ENCODE peak calls at places on chromosomes 4 and X, in eight cellular contexts. One of them, this sample, is unnamed.

GRCh38 chr4:7499661-7500060 is 64.9 kb upstream of the PSAPL1 start:
- DNase-seq in transverse colon: no peak
- DNase-seq in AG08396: no peak
- DNase-seq in kidney tubule cell: no peak
- DNase-seq in T-cell: no peak
- DNase-seq in amygdala: no peak
- DNase-seq in left colon: no peak
- DNase-seq in NCI-H774: no peak
- DNase-seq in this sample: no peak

GRCh38 chrX:114999906-115000305 is 17.5 kb downstream of the IL13RA2 start:
- DNase-seq in transverse colon: no peak
- DNase-seq in NCI-H774: no peak
- DNase-seq in amygdala: no peak
- DNase-seq in left colon: no peak
- DNase-seq in AG08396: no peak
- DNase-seq in kidney tubule cell: peak
- DNase-seq in T-cell: no peak
- DNase-seq in this sample: no peak

GRCh38 chr4:144355809-144356757 is 215.6 kb upstream of the GYPA start:
- DNase-seq in kidney tubule cell: peak
- DNase-seq in transverse colon: peak
- DNase-seq in NCI-H774: no peak
- DNase-seq in left colon: no peak
- DNase-seq in T-cell: no peak
- DNase-seq in amygdala: no peak
- DNase-seq in AG08396: peak
- DNase-seq in this sample: no peak

GRCh38 chr4:168815373-168816345 is 194.4 kb downstream of the CBR4 start:
- DNase-seq in kidney tubule cell: no peak
- DNase-seq in transverse colon: no peak
- DNase-seq in NCI-H774: no peak
- DNase-seq in AG08396: peak
- DNase-seq in amygdala: no peak
- DNase-seq in left colon: no peak
- DNase-seq in T-cell: no peak
- DNase-seq in this sample: no peak

GRCh38 chrX:50697691-50698090 is 116.3 kb downstream of the SHROOM4 start:
- DNase-seq in kidney tubule cell: peak
- DNase-seq in NCI-H774: no peak
- DNase-seq in left colon: no peak
- DNase-seq in AG08396: peak
- DNase-seq in amygdala: no peak
- DNase-seq in T-cell: no peak
- DNase-seq in transverse colon: no peak
- DNase-seq in this sample: no peak

GRCh38 chrX:19772306-19772705 is 115.1 kb downstream of the SH3KBP1 start:
- DNase-seq in T-cell: no peak
- DNase-seq in amygdala: no peak
- DNase-seq in kidney tubule cell: no peak
- DNase-seq in transverse colon: no peak
- DNase-seq in left colon: no peak
- DNase-seq in AG08396: peak
- DNase-seq in NCI-H774: no peak
- DNase-seq in this sample: no peak

GRCh38 chr4:112735474-112735951 is 98.6 kb downstream of the LARP7 start:
- DNase-seq in amygdala: no peak
- DNase-seq in T-cell: no peak
- DNase-seq in NCI-H774: no peak
- DNase-seq in left colon: no peak
- DNase-seq in kidney tubule cell: no peak
- DNase-seq in transverse colon: no peak
- DNase-seq in AG08396: no peak
- DNase-seq in this sample: no peak

GRCh38 chr4:6926681-6927478 is 17.3 kb downstream of the TBC1D14 start:
- DNase-seq in transverse colon: peak
- DNase-seq in AG08396: peak
- DNase-seq in NCI-H774: no peak
- DNase-seq in T-cell: peak
- DNase-seq in kidney tubule cell: peak
- DNase-seq in left colon: peak
- DNase-seq in amygdala: no peak
- DNase-seq in this sample: no peak

GRCh38 chrX:120791013-120791643 is 84.5 kb downstream of the CT47B1 start:
- DNase-seq in kidney tubule cell: peak
- DNase-seq in amygdala: no peak
- DNase-seq in AG08396: peak
- DNase-seq in transverse colon: peak
- DNase-seq in left colon: peak
- DNase-seq in T-cell: no peak
- DNase-seq in NCI-H774: no peak
- DNase-seq in this sample: peak

GRCh38 chrX:41352329-41352801 is 18.4 kb downstream of the DDX3X start:
- DNase-seq in AG08396: no peak
- DNase-seq in amygdala: no peak
- DNase-seq in transverse colon: no peak
- DNase-seq in kidney tubule cell: no peak
- DNase-seq in T-cell: no peak
- DNase-seq in left colon: no peak
- DNase-seq in NCI-H774: no peak
- DNase-seq in this sample: no peak

GRCh38 chr4:172892300-172892699 is 276.3 kb upstream of the GALNT7 start:
- DNase-seq in NCI-H774: no peak
- DNase-seq in AG08396: no peak
- DNase-seq in amygdala: no peak
- DNase-seq in left colon: no peak
- DNase-seq in T-cell: no peak
- DNase-seq in transverse colon: no peak
- DNase-seq in kidney tubule cell: peak
- DNase-seq in this sample: no peak

GRCh38 chrX:34559325-34559724 is 97.8 kb downstream of the TMEM47 start:
- DNase-seq in transverse colon: no peak
- DNase-seq in NCI-H774: no peak
- DNase-seq in left colon: no peak
- DNase-seq in AG08396: peak
- DNase-seq in T-cell: no peak
- DNase-seq in kidney tubule cell: peak
- DNase-seq in amygdala: no peak
- DNase-seq in this sample: no peak

GRCh38 chrX:31302573-31303075 is 230.8 kb upstream of the FTHL17 start:
- DNase-seq in transverse colon: no peak
- DNase-seq in left colon: no peak
- DNase-seq in NCI-H774: no peak
- DNase-seq in T-cell: no peak
- DNase-seq in amygdala: no peak
- DNase-seq in AG08396: no peak
- DNase-seq in kidney tubule cell: no peak
- DNase-seq in this sample: no peak

GRCh38 chr4:139921551-139922184 is 232.3 kb downstream of the MAML3 start:
- DNase-seq in AG08396: no peak
- DNase-seq in transverse colon: peak
- DNase-seq in left colon: peak
- DNase-seq in T-cell: no peak
- DNase-seq in NCI-H774: peak
- DNase-seq in amygdala: no peak
- DNase-seq in kidney tubule cell: no peak
- DNase-seq in this sample: no peak

GRCh38 chr4:67725132-67725531 is 24.2 kb upstream of the UBA6 start:
- DNase-seq in NCI-H774: no peak
- DNase-seq in kidney tubule cell: no peak
- DNase-seq in transverse colon: no peak
- DNase-seq in AG08396: no peak
- DNase-seq in amygdala: no peak
- DNase-seq in T-cell: no peak
- DNase-seq in left colon: no peak
- DNase-seq in this sample: no peak

GRCh38 chr4:82599336-82599735 is 37.5 kb upstream of the TMEM150C start:
- DNase-seq in T-cell: no peak
- DNase-seq in NCI-H774: no peak
- DNase-seq in transverse colon: no peak
- DNase-seq in kidney tubule cell: no peak
- DNase-seq in AG08396: no peak
- DNase-seq in amygdala: no peak
- DNase-seq in left colon: no peak
- DNase-seq in this sample: no peak

GRCh38 chr4:73729534-73730165 is 10.7 kb upstream of the CXCL8 start:
- DNase-seq in kidney tubule cell: peak
- DNase-seq in AG08396: peak
- DNase-seq in amygdala: peak
- DNase-seq in T-cell: no peak
- DNase-seq in left colon: peak
- DNase-seq in transverse colon: peak
- DNase-seq in NCI-H774: peak
- DNase-seq in this sample: peak

GRCh38 chr4:95546236-95546635 is 2.5 kb downstream of the UNC5C start:
- DNase-seq in left colon: no peak
- DNase-seq in T-cell: no peak
- DNase-seq in NCI-H774: no peak
- DNase-seq in transverse colon: no peak
- DNase-seq in kidney tubule cell: no peak
- DNase-seq in AG08396: no peak
- DNase-seq in amygdala: no peak
- DNase-seq in this sample: no peak

This sample was measured in occipital lobe.